ENCODE peak calls at places on chromosome 9, in seven cellular contexts. Q is PC-9, O is H9, V is sigmoid colon, L is body of pancreas, H is RWPE2, J is fibroblast of lung. K is an unnamed sample.

GRCh38 chr9:83936523-83936922 is 15.3 kb upstream of the KIF27 start:
- DNase-seq in V (no peak), Q (no peak), O (no peak), H (no peak), J (no peak), L (no peak), K (no peak)

GRCh38 chr9:4389755-4390154 is 89.9 kb upstream of the GLIS3 start:
- DNase-seq in V (no peak), L (no peak), Q (no peak), H (no peak), O (no peak), J (no peak), K (no peak)

GRCh38 chr9:34177906-34178697 is 741 bp upstream of the UBAP1 start:
- DNase-seq in J (no peak), H (no peak), O (no peak), V (no peak), L (no peak), Q (no peak), K (no peak)

GRCh38 chr9:115891929-115892328 is 261.7 kb upstream of the PAPPA start:
- DNase-seq in L (no peak), V (no peak), J (peak; percentile 84), Q (no peak), H (no peak), O (no peak), K (no peak)

GRCh38 chr9:110828148-110828730 is 159.6 kb downstream of the MUSK start:
- DNase-seq in J (peak; percentile 76), O (no peak), L (no peak), Q (no peak), H (no peak), V (peak; percentile 81), K (no peak)

GRCh38 chr9:79600466-79600865 is 28.7 kb downstream of the TLE4 start:
- DNase-seq in J (no peak), V (no peak), H (no peak), L (no peak), Q (no peak), O (no peak), K (no peak)

GRCh38 chr9:94199776-94200175 is 59.3 kb upstream of the ZNF169 start:
- DNase-seq in J (peak; percentile 53), V (no peak), H (no peak), Q (no peak), O (no peak), L (no peak), K (no peak)

GRCh38 chr9:26346942-26347477 is 545.6 kb downstream of the CAAP1 start:
- DNase-seq in J (no peak), O (no peak), L (no peak), Q (no peak), V (no peak), H (no peak), K (no peak)

GRCh38 chr9:34151398-34151797 is 24.9 kb upstream of the DCAF12 start:
- DNase-seq in Q (no peak), J (no peak), L (no peak), H (no peak), O (no peak), V (no peak), K (no peak)

GRCh38 chr9:130707225-130707976 is 13.8 kb downstream of the EXOSC2 start:
- DNase-seq in J (peak; percentile 51), O (peak; percentile 61), Q (peak; percentile 61), V (peak; percentile 77), H (no peak), L (peak; percentile 81), K (peak; percentile 79)

GRCh38 chr9:34568783-34569182 is 20.7 kb downstream of the CNTFR start:
- DNase-seq in J (no peak), H (no peak), V (no peak), Q (no peak), O (no peak), L (no peak), K (no peak)

GRCh38 chr9:69746859-69747560 is 12.8 kb downstream of the PTAR1 start:
- DNase-seq in V (no peak), L (no peak), Q (no peak), O (no peak), H (no peak), J (no peak), K (no peak)

GRCh38 chr9:32427111-32427873 is 42.8 kb downstream of the ACO1 start:
- DNase-seq in Q (peak; percentile 45), V (no peak), H (no peak), L (peak; percentile 61), O (no peak), J (peak; percentile 33), K (no peak)

GRCh38 chr9:84327184-84327583 is 13.4 kb downstream of the SLC28A3 start:
- DNase-seq in J (peak; percentile 14), Q (no peak), H (no peak), L (no peak), V (no peak), O (no peak), K (no peak)

GRCh38 chr9:83920469-83920941 is 727 bp downstream of the KIF27 start:
- DNase-seq in O (no peak), H (no peak), J (peak; percentile 50), L (peak; percentile 70), V (peak; percentile 74), Q (peak; percentile 53), K (no peak)

GRCh38 chr9:129258823-129259301 is 80.8 kb upstream of the IER5L start:
- DNase-seq in H (peak; percentile 51), Q (no peak), O (no peak), J (no peak), L (no peak), V (no peak), K (no peak)

GRCh38 chr9:68685770-68686169 is 19.3 kb upstream of the PIP5K1B start:
- DNase-seq in O (peak; percentile 58), V (no peak), Q (no peak), H (no peak), J (no peak), L (peak; percentile 60), K (no peak)

DNA sequence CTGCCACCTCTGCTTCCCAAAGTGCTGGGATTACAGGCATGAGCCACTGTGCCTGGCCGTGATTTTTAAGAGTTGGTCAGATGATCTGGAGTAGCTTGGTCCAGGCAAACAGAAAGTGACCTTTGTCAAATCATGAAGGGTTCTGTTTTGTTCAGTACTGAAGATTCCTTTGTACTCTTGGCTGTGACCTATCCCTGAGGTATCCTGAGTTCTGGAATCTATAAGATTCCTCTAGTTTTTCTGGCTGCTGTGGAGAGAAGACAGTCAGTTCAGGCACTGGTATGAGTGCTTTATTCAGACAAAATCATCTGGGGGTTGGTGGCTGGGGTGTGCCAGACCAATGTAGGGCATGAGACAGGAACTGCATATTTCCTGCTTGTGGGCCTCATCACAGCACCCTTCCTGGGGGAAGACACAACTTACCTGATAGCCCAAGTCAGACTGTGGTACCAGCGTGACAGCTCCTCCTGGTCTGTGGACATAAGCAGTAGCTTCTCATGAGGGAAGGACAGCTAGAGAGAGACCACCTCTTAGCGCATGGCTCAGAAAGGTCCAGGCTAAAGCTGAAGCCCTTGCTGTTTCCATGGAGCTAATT is 3.1 kb downstream of the ARHGEF39 start:
- DNase-seq in O (no peak), H (no peak), V (no peak), Q (no peak), L (no peak), J (no peak), K (peak; percentile 45)
- H3K4me1 ChIP-seq in O (peaks cover 3% of the 10 kb centered on the region), H (peaks cover 21% of the 10 kb centered on the region), V (peaks cover 63% of the 10 kb centered on the region), Q (peaks cover 33% of the 10 kb centered on the region), L (peaks cover 46% of the 10 kb centered on the region), J (peaks cover 21% of the 10 kb centered on the region), K (peaks cover 60% of the 10 kb centered on the region)

GRCh38 chr9:126880226-126880946 is 19.9 kb downstream of the ZBTB34 start:
- DNase-seq in J (no peak), H (no peak), O (no peak), V (no peak), L (no peak), Q (no peak), K (no peak)

GRCh38 chr9:126882746-126883145 is 22.3 kb downstream of the ZBTB34 start:
- DNase-seq in J (no peak), V (no peak), O (no peak), H (no peak), Q (no peak), L (no peak), K (no peak)

GRCh38 chr9:126879288-126879687 is 18.8 kb downstream of the ZBTB34 start:
- DNase-seq in L (no peak), J (no peak), H (no peak), O (no peak), Q (no peak), V (no peak), K (no peak)

GRCh38 chr9:126883636-126884035 is 23.2 kb downstream of the ZBTB34 start:
- DNase-seq in J (no peak), Q (no peak), O (no peak), L (no peak), H (no peak), V (no peak), K (no peak)

DNA sequence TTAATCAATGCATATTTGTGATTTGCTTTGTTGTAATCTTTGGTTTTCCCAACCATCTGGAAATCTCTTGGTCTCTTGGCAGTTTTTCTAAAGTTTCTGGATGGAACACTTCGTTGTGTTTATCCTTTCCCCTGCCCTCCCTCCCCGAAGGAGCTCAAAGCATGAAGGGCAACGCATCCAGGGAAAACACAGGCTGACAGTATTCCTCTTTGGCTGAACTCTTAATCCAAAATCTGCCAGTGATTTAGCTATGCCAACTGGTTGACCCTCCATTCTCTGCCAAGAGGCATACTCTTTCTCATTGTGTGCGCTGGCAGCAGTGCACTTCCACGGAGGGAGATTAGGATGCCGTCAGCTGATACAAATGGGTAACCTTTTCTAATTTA is 20.5 kb downstream of the ZBTB34 start:
- DNase-seq in L (no peak), H (no peak), J (no peak), V (no peak), O (no peak), Q (no peak), K (no peak)
- H3K27ac ChIP-seq in L (no peak overlapping the region), H (no peak overlapping the region), J (no peak overlapping the region), V (no peak overlapping the region), O (no peak overlapping the region), Q (no peak overlapping the region), K (no peak overlapping the region)

GRCh38 chr9:133285252-133285775 is 10.3 kb upstream of the ABO start:
- DNase-seq in V (no peak), L (no peak), Q (no peak), J (no peak), O (no peak), H (no peak), K (no peak)

GRCh38 chr9:133286523-133286922 is 11.5 kb upstream of the ABO start:
- DNase-seq in V (no peak), J (peak; percentile 8), O (no peak), H (no peak), Q (no peak), L (no peak), K (no peak)

GRCh38 chr9:133294257-133294656 is 19.3 kb upstream of the ABO start:
- DNase-seq in Q (no peak), J (no peak), H (no peak), V (no peak), O (no peak), L (no peak), K (no peak)

GRCh38 chr9:133290751-133291302 is 15.8 kb upstream of the ABO start:
- DNase-seq in H (no peak), Q (no peak), O (no peak), V (no peak), L (no peak), J (no peak), K (no peak)
- H3K9me3 ChIP-seq in H (no peaks in the 10 kb centered on the region), Q (peaks cover 13% of the 10 kb centered on the region), O (peaks cover 9% of the 10 kb centered on the region), V (no peaks in the 10 kb centered on the region), L (no peaks in the 10 kb centered on the region), J (no peaks in the 10 kb centered on the region), K (no peaks in the 10 kb centered on the region)

DNA sequence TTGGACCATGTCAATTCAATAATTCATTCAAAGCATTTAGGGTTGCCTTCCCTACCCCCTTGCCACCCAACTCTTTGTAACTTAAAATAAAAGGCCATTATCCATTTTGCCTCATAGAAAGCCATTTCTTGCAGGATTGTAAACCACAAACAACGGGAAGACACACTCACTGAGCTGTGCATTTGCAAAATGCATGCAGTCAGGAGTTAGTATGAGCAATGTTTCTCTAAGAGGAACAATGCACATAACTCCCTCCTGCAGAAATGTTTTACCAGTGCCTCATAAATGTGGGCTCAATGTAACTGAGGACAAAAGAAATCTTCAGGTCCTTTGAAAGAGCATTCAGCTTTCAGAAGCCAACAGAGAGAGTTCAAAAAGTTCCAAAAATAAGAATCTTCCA is 98.5 kb upstream of the ABCA1 start:
- DNase-seq in J (peak; percentile 81), Q (no peak), L (no peak), H (no peak), V (no peak), O (no peak), K (no peak)
- H3K4me1 ChIP-seq in J (no peaks in the 10 kb centered on the region), Q (no peaks in the 10 kb centered on the region), L (no peaks in the 10 kb centered on the region), H (no peaks in the 10 kb centered on the region), V (peaks cover 12% of the 10 kb centered on the region), O (no peaks in the 10 kb centered on the region), K (no peaks in the 10 kb centered on the region)